ENCODE peak calls at places on chromosome 15, in nine cellular contexts. Z, O, P, J, F, X, W, R and M are unnamed samples.

GRCh38 chr15:52252781-52253180 is 42.8 kb downstream of the MYO5C start:
- DNase-seq in Z (peak; percentile 65), O (no peak), P (peak; percentile 92), J (no peak), F (no peak), X (no peak), W (peak; percentile 89), R (no peak), M (peak; percentile 57)

GRCh38 chr15:71444866-71445590 is 329.8 kb downstream of the THSD4 start:
- DNase-seq in Z (peak; percentile 50), O (peak; percentile 20), P (peak; percentile 65), J (no peak), F (no peak), X (no peak), W (no peak), R (no peak), M (no peak)

GRCh38 chr15:98383571-98383970 is 264.8 kb upstream of the IGF1R start:
- DNase-seq in Z (no peak), O (no peak), P (no peak), J (no peak), F (no peak), X (no peak), W (no peak), R (no peak), M (no peak)

GRCh38 chr15:71790081-71790480 is 20.3 kb upstream of the NR2E3 start:
- DNase-seq in Z (peak; percentile 75), O (no peak), P (peak; percentile 51), J (no peak), F (no peak), X (no peak), W (no peak), R (no peak), M (peak; percentile 69)

GRCh38 chr15:51390932-51391432 is 49.5 kb downstream of the GLDN start:
- DNase-seq in Z (no peak), O (peak; percentile 38), P (no peak), J (no peak), F (no peak), X (no peak), W (no peak), R (no peak), M (no peak)

GRCh38 chr15:67531379-67532059 is 10.6 kb downstream of the C15orf61 start:
- DNase-seq in Z (peak; percentile 43), O (no peak), P (peak; percentile 24), J (no peak), F (no peak), X (no peak), W (no peak), R (no peak), M (no peak)

GRCh38 chr15:69828181-69828828 is 269.4 kb downstream of the TLE3 start:
- DNase-seq in Z (no peak), O (no peak), P (no peak), J (no peak), F (no peak), X (no peak), W (no peak), R (no peak), M (no peak)

GRCh38 chr15:42065008-42065407 is 29.4 kb downstream of the PLA2G4D start:
- DNase-seq in Z (no peak), O (peak; percentile 65), P (peak; percentile 63), J (no peak), F (peak; percentile 44), X (no peak), W (no peak), R (no peak), M (peak; percentile 7)

GRCh38 chr15:95825198-95825597 is 505.3 kb upstream of the NR2F2 start:
- DNase-seq in Z (no peak), O (no peak), P (no peak), J (no peak), F (no peak), X (no peak), W (no peak), R (no peak), M (no peak)

GRCh38 chr15:28911295-28911979 is 25.7 kb downstream of the APBA2 start:
- DNase-seq in Z (no peak), O (no peak), P (no peak), J (no peak), F (no peak), X (no peak), W (no peak), R (no peak), M (no peak)

GRCh38 chr15:57306944-57307411 is 69.3 kb upstream of the CGNL1 start:
- DNase-seq in Z (no peak), O (peak; percentile 53), P (peak; percentile 16), J (no peak), F (no peak), X (no peak), W (no peak), R (no peak), M (no peak)

GRCh38 chr15:78194568-78194925 is 39.8 kb downstream of the ACSBG1 start:
- DNase-seq in Z (no peak), O (no peak), P (no peak), J (no peak), F (no peak), X (no peak), W (no peak), R (no peak), M (no peak)

GRCh38 chr15:39692464-39693327 is 89.9 kb downstream of the FSIP1 start:
- DNase-seq in Z (no peak), O (peak; percentile 32), P (no peak), J (no peak), F (no peak), X (no peak), W (no peak), R (no peak), M (peak; percentile 41)

GRCh38 chr15:23912191-23912590 is 225.1 kb upstream of the NDN start:
- DNase-seq in Z (no peak), O (no peak), P (no peak), J (no peak), F (no peak), X (no peak), W (no peak), R (no peak), M (peak; percentile 30)

GRCh38 chr15:89673162-89673506 is 6.0 kb downstream of the PLIN1 start:
- DNase-seq in Z (no peak), O (peak; percentile 63), P (peak; percentile 24), J (no peak), F (peak; percentile 6), X (no peak), W (no peak), R (no peak), M (no peak)

GRCh38 chr15:31274496-31275330 is 51.9 kb upstream of the KLF13 start:
- DNase-seq in Z (no peak), O (no peak), P (peak; percentile 57), J (no peak), F (peak; percentile 13), X (no peak), W (no peak), R (no peak), M (peak; percentile 18)

GRCh38 chr15:99053380-99054024 is 45.9 kb upstream of the PGPEP1L start:
- DNase-seq in Z (no peak), O (no peak), P (no peak), J (no peak), F (no peak), X (no peak), W (no peak), R (no peak), M (no peak)

GRCh38 chr15:85750319-85750806 is 44.4 kb downstream of the KLHL25 start:
- DNase-seq in Z (peak; percentile 18), O (no peak), P (no peak), J (no peak), F (peak; percentile 56), X (no peak), W (no peak), R (peak; percentile 91), M (no peak)

GRCh38 chr15:58448906-58449305 is 17.1 kb downstream of the LIPC start:
- DNase-seq in Z (no peak), O (no peak), P (no peak), J (no peak), F (no peak), X (no peak), W (no peak), R (no peak), M (no peak)

GRCh38 chr15:62649793-62650420 is 392.6 kb upstream of the TPM1 start:
- DNase-seq in Z (peak; percentile 41), O (no peak), P (peak; percentile 14), J (peak; percentile 34), F (no peak), X (no peak), W (peak; percentile 27), R (peak; percentile 67), M (no peak)

GRCh38 chr15:67833504-67834248 is 6.2 kb downstream of the RNU6-1 start:
- DNase-seq in Z (no peak), O (no peak), P (peak; percentile 35), J (peak; percentile 62), F (peak; percentile 66), X (no peak), W (no peak), R (no peak), M (peak; percentile 69)

GRCh38 chr15:34055868-34056595 is 17.0 kb upstream of the AVEN start:
- DNase-seq in Z (peak; percentile 45), O (no peak), P (peak; percentile 64), J (no peak), F (no peak), X (no peak), W (peak; percentile 64), R (no peak), M (no peak)

GRCh38 chr15:71592186-71592585 is 218.2 kb upstream of the NR2E3 start:
- DNase-seq in Z (no peak), O (no peak), P (no peak), J (no peak), F (no peak), X (no peak), W (no peak), R (no peak), M (no peak)

GRCh38 chr15:46709461-46709860 is 1007.8 kb upstream of the SEMA6D start:
- DNase-seq in Z (no peak), O (no peak), P (no peak), J (no peak), F (no peak), X (no peak), W (no peak), R (no peak), M (peak; percentile 23)

GRCh38 chr15:100350434-100351226 is 8.9 kb upstream of the ADAMTS17 start:
- DNase-seq in Z (peak; percentile 42), O (no peak), P (no peak), J (no peak), F (no peak), X (no peak), W (no peak), R (no peak), M (peak; percentile 73)